ENCODE peak calls at places on chromosomes 11 and 22, in eight cellular contexts. C, M, P, A, K, H, L and Y are unnamed samples.

GRCh38 chr11:128289048-128289447 is 298.3 kb downstream of the ETS1 start:
- DNase-seq in C (no peak), M (no peak), P (no peak), A (no peak), K (no peak), H (no peak), L (no peak), Y (no peak)

GRCh38 chr11:94866231-94866827 is 98.2 kb downstream of the AMOTL1 start:
- DNase-seq in C (no peak), M (no peak), P (no peak), A (no peak), K (no peak), H (no peak), L (no peak), Y (no peak)

GRCh38 chr11:41665633-41666032 is 206.2 kb upstream of the LRRC4C start:
- DNase-seq in C (no peak), M (no peak), P (no peak), A (no peak), K (no peak), H (no peak), L (no peak), Y (no peak)

GRCh38 chr11:18615628-18616392 is 16.2 kb downstream of the MISFA start:
- DNase-seq in C (no peak), M (no peak), P (no peak), A (no peak), K (no peak), H (no peak), L (no peak), Y (no peak)

GRCh38 chr11:78860720-78861422 is 286.2 kb upstream of the NARS2 start:
- DNase-seq in C (no peak), M (no peak), P (no peak), A (no peak), K (peak; percentile 68), H (no peak), L (no peak), Y (no peak)

GRCh38 chr22:39469681-39470461 is 13.1 kb downstream of the MGAT3 start:
- DNase-seq in C (no peak), M (no peak), P (no peak), A (no peak), K (no peak), H (no peak), L (no peak), Y (no peak)

GRCh38 chr11:32809313-32809712 is 14.9 kb upstream of the CCDC73 start:
- DNase-seq in C (peak; percentile 60), M (peak; percentile 74), P (peak; percentile 61), A (peak; percentile 37), K (peak; percentile 83), H (peak; percentile 73), L (peak; percentile 66), Y (peak; percentile 68)

GRCh38 chr11:72326151-72326842 is 82.3 kb upstream of the PHOX2A start:
- DNase-seq in C (no peak), M (no peak), P (no peak), A (no peak), K (no peak), H (no peak), L (no peak), Y (no peak)

GRCh38 chr11:26287067-26287518 is 44.8 kb upstream of the ANO3 start:
- DNase-seq in C (no peak), M (no peak), P (no peak), A (no peak), K (no peak), H (no peak), L (no peak), Y (no peak)

GRCh38 chr11:64489831-64490441 is 101.1 kb upstream of the SLC22A12 start:
- DNase-seq in C (peak; percentile 29), M (peak; percentile 63), P (peak; percentile 52), A (no peak), K (peak; percentile 90), H (peak; percentile 14), L (peak; percentile 80), Y (peak; percentile 83)

GRCh38 chr11:134610116-134610910 is 198.3 kb upstream of the B3GAT1 start:
- DNase-seq in C (no peak), M (no peak), P (no peak), A (no peak), K (peak; percentile 38), H (no peak), L (no peak), Y (no peak)

GRCh38 chr11:104799251-104799650 is 99.0 kb downstream of the CASP12 start:
- DNase-seq in C (no peak), M (no peak), P (no peak), A (no peak), K (no peak), H (no peak), L (no peak), Y (no peak)

GRCh38 chr11:73308963-73309960 is 1.2 kb downstream of the ARHGEF17 start:
- DNase-seq in C (peak; percentile 55), M (peak; percentile 84), P (peak; percentile 92), A (no peak), K (peak; percentile 88), H (peak; percentile 86), L (peak; percentile 84), Y (peak; percentile 70)

GRCh38 chr11:13103962-13104554 is 94.9 kb downstream of the RASSF10 start:
- DNase-seq in C (no peak), M (no peak), P (no peak), A (no peak), K (no peak), H (no peak), L (no peak), Y (no peak)

GRCh38 chr11:68903631-68904457 is at the start of the genes IGHMBP2 and MRPL21:
- DNase-seq in C (peak; percentile 70), M (peak; percentile 89), P (peak; percentile 92), A (peak; percentile 78), K (peak; percentile 93), H (peak; percentile 80), L (peak; percentile 84), Y (peak; percentile 73)
- TF ChIP-seq POLR2A in C (peak; percentile 79), M (peak; percentile 67), P (peak; percentile 72), A (peak; percentile 67), K (peak; percentile 86), H (peak; percentile 36), L (peak; percentile 95), Y (no peak)

GRCh38 chr11:61955416-61956135 is 5.4 kb downstream of the BEST1 start:
- DNase-seq in C (no peak), M (peak; percentile 46), P (peak; percentile 69), A (no peak), K (peak; percentile 93), H (no peak), L (no peak), Y (no peak)

GRCh38 chr11:61956191-61957027 is 6.3 kb downstream of the BEST1 start:
- DNase-seq in C (no peak), M (no peak), P (peak; percentile 36), A (no peak), K (peak; percentile 43), H (no peak), L (no peak), Y (no peak)

GRCh38 chr11:61954106-61955030 is 4.2 kb downstream of the BEST1 start:
- DNase-seq in C (no peak), M (no peak), P (no peak), A (no peak), K (peak; percentile 53), H (no peak), L (no peak), Y (no peak)

GRCh38 chr11:61952882-61953281 is 2.7 kb downstream of the BEST1 start:
- DNase-seq in C (no peak), M (no peak), P (no peak), A (no peak), K (no peak), H (no peak), L (no peak), Y (no peak)

GRCh38 chr11:61955031-61955415 is 4.9 kb downstream of the BEST1 start:
- DNase-seq in C (no peak), M (peak; percentile 49), P (peak; percentile 73), A (no peak), K (no peak), H (no peak), L (peak; percentile 70), Y (no peak)
- TF ChIP-seq CTCF in C (no peak), M (no peak), P (peak; percentile 32), A (no peak), K (no peak), H (no peak), L (no peak), Y (no peak)

DNA sequence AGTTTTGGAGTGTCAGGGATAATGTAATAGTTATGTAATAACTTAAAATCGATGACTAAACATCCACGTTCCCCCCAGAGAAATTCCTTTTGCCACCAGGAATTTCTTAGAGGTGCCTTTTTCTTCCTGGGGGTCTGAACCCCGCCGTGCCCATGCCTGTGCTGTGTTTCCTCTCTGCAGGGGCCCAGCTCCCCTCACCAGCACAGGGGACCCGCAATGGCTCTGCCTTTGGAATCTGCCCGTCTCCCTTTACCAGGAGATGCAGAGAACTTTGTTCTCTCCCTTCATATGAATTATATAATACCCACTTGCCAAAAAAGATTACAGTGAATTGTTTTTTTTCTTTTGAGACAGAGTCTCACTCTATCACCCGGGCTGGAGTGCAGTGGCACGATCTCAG is 62.7 kb downstream of the TBC1D22A start:
- DNase-seq in C (no peak), M (no peak), P (no peak), A (no peak), K (peak; percentile 27), H (no peak), L (no peak), Y (no peak)
- H3K4me3 ChIP-seq in C (no peak overlapping the region), M (no peak overlapping the region), P (no peak overlapping the region), A (no peak overlapping the region), K (no peak overlapping the region), H (no peak overlapping the region), L (no peak overlapping the region), Y (no peak overlapping the region)

GRCh38 chr11:60821827-60822599 is 19.9 kb upstream of the CCDC86 start:
- DNase-seq in C (no peak), M (no peak), P (no peak), A (no peak), K (no peak), H (no peak), L (no peak), Y (no peak)
- TF ChIP-seq POLR2A in C (no peak), M (no peak), P (no peak), A (no peak), K (no peak), H (no peak), L (no peak), Y (no peak)

GRCh38 chr11:11901917-11902316 is 60.1 kb downstream of the USP47 start:
- DNase-seq in C (no peak), M (no peak), P (no peak), A (no peak), K (no peak), H (no peak), L (no peak), Y (no peak)

GRCh38 chr11:11895672-11896071 is 53.9 kb downstream of the USP47 start:
- DNase-seq in C (no peak), M (no peak), P (no peak), A (no peak), K (no peak), H (no peak), L (no peak), Y (no peak)

GRCh38 chr11:11894486-11894885 is 52.7 kb downstream of the USP47 start:
- DNase-seq in C (no peak), M (no peak), P (no peak), A (no peak), K (no peak), H (no peak), L (no peak), Y (no peak)

GRCh38 chr11:11898648-11899047 is 56.9 kb downstream of the USP47 start:
- DNase-seq in C (no peak), M (no peak), P (no peak), A (no peak), K (no peak), H (no peak), L (no peak), Y (no peak)

GRCh38 chr11:11899401-11899800 is 57.6 kb downstream of the USP47 start:
- DNase-seq in C (no peak), M (no peak), P (no peak), A (no peak), K (no peak), H (no peak), L (no peak), Y (no peak)
- TF ChIP-seq CTCF in C (no peak), M (no peak), P (no peak), A (no peak), K (peak; percentile 17), H (no peak), L (no peak), Y (no peak)